ENCODE peak calls at places on chromosomes 16 and 17, in five cellular contexts. S, A, L, F and U are unnamed samples.

GRCh38 chr17:80862341-80862969 is 129.2 kb upstream of the CHMP6 start:
- DNase-seq in L (no peak), S (peak; percentile 52), A (no peak), F (no peak), U (no peak)

GRCh38 chr17:72151565-72152391 is 31.0 kb downstream of the SOX9 start:
- DNase-seq in S (peak; percentile 62), L (peak; percentile 51), F (peak; percentile 89), A (peak; percentile 66), U (peak; percentile 61)

GRCh38 chr17:73318861-73319260 is 7.1 kb upstream of the CDC42EP4 start:
- DNase-seq in A (peak; percentile 76), S (no peak), F (no peak), L (no peak), U (no peak)

GRCh38 chr17:444879-445454 is 92.4 kb upstream of the RPH3AL start:
- DNase-seq in F (no peak), S (no peak), L (no peak), A (no peak), U (no peak)

GRCh38 chr16:10988164-10988803 is 43.9 kb downstream of the CLEC16A start:
- DNase-seq in L (no peak), A (no peak), S (peak; percentile 57), F (no peak), U (no peak)

GRCh38 chr16:10868562-10869469 is 8.2 kb upstream of the CIITA start:
- DNase-seq in S (no peak), F (no peak), A (no peak), L (no peak), U (no peak)

GRCh38 chr16:56994311-56994710 is 5.0 kb downstream of the NLRC5 start:
- DNase-seq in S (no peak), A (no peak), F (no peak), L (no peak), U (no peak)

GRCh38 chr16:67236551-67237395 is 9.8 kb downstream of the TMEM208 start:
- DNase-seq in S (peak; percentile 90), A (peak; percentile 99), F (no peak), L (no peak), U (peak; percentile 67)

GRCh38 chr16:2963611-2964415 is at the start of gene KREMEN2:
- DNase-seq in A (peak; percentile 90), L (peak; percentile 64), S (peak; percentile 86), F (no peak), U (no peak)

DNA sequence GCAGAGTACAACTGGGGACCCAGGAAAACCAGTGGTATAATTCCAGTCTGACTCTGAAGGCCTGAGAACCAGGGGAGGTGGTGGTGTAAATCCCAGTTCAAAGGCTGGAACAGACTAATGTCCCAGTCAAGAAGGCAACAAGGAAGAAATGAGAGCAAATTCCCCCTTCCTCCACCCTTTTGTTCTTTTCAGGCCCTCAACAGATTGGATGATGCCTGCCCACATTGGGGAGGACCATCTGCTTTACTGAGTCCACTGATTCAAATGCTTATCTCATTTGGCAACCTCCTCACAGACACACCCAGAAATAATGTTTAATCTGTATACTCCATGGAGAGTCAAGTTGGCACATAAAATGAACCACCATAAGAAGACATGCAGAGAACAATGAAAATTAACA is 61.8 kb upstream of the CRYM start:
- DNase-seq in F (no peak), A (no peak), L (no peak), S (no peak), U (no peak)
- H3K4me3 ChIP-seq in F (no peak overlapping the region), A (no peak overlapping the region), L (no peak overlapping the region), S (no peak overlapping the region), U (no peak overlapping the region)

GRCh38 chr17:57985675-57985974 is 2.4 kb downstream of the VEZF1 start:
- DNase-seq in A (peak; percentile 48), L (no peak), S (no peak), F (no peak), U (peak; percentile 39)
- H3K4me3 ChIP-seq in A (peak overlapping the region; percentile 98), L (no peak overlapping the region), S (no peak overlapping the region), F (no peak overlapping the region), U (peak overlapping the region; percentile 26)

GRCh38 chr17:79842136-79842655 is 3.0 kb upstream of the CBX4 start:
- DNase-seq in F (no peak), A (no peak), S (peak; percentile 59), L (no peak), U (no peak)
- H3K4me3 ChIP-seq in F (peak overlapping the region; percentile 68), A (peak overlapping the region; percentile 53), S (peak overlapping the region; percentile 64), L (no peak overlapping the region), U (no peak overlapping the region)

GRCh38 chr17:77666881-77667395 is 291.6 kb upstream of the TNRC6C start:
- DNase-seq in A (no peak), L (no peak), S (no peak), F (no peak), U (no peak)
- H3K4me3 ChIP-seq in A (no peak overlapping the region), L (no peak overlapping the region), S (no peak overlapping the region), F (no peak overlapping the region), U (no peak overlapping the region)

DNA sequence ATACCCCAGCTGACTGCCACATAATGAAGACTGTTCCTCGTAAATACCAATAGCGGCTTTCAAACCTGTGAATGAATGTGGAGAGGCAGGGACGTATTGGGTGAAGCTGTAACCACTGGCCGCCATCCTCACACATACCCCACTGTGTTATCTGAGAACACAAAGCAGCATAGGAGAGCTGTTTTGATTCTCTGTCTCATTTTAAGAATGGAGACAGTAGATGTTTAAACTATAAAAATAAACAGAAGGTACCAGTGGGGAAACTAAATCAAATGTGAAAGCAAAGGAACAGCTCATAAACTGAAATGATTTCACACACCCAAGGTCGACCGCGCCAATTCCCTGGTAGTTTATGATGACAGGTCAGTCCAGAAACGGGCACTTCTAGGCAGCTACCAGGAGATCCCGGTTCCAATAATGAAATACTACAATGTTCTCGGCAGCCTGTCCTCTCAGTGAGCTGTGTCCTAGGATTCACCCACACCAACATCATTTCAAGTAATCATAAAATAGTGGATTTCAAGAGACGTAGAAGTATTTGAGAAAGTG is 109.7 kb downstream of the ADCY9 start:
- DNase-seq in S (no peak), L (no peak), A (no peak), F (no peak), U (no peak)
- H3K4me3 ChIP-seq in S (no peak overlapping the region), L (no peak overlapping the region), A (no peak overlapping the region), F (no peak overlapping the region), U (no peak overlapping the region)

GRCh38 chr17:62653002-62653830 is 25.7 kb downstream of the MRC2 start:
- DNase-seq in F (peak; percentile 78), A (peak; percentile 97), L (peak; percentile 77), S (peak; percentile 93), U (peak; percentile 68)
- H3K4me3 ChIP-seq in F (peak overlapping the region; percentile 55), A (peak overlapping the region; percentile 47), L (peak overlapping the region; percentile 70), S (peak overlapping the region; percentile 91), U (peak overlapping the region; percentile 35)

DNA sequence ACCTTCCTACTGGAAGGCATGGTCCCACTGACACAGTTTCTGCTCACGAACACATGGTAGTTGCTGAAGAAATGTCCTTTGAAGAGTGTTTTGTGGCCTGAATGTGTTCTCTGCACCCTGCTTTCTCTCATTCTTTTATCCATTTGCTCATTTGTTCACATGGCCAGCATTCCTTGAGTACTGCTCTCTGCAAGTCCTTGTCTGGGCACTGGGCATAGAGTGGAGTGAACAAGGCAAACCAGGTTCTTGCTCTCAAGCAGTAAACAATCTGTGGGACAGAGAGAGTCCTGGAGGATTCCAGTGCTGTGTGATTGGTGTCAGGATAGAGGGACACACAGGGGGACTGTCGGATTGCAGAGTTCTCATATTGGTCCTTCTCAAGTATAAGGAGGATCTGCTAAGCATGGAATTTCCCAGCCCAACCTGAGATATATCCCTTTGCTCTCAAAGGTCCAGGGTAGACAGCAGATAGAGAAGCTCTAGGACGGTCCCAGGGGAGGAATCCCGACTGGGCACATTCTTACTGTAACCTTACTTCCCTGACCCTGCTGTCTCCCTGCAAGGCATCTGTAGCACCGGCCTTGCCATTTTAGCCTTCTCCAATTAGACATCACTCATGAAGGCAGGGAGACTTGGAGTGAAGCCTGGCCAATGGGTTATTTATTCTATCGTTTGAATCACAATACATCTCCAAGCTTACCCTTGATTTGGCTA is 32.3 kb downstream of the ARL4D start:
- DNase-seq in A (no peak), F (no peak), L (no peak), S (no peak), U (no peak)
- H3K4me3 ChIP-seq in A (no peak overlapping the region), F (no peak overlapping the region), L (no peak overlapping the region), S (no peak overlapping the region), U (no peak overlapping the region)

GRCh38 chr17:75665981-75666380 is 973 bp downstream of the RECQL5 start:
- DNase-seq in F (no peak), S (no peak), L (no peak), A (no peak), U (no peak)
- H3K4me3 ChIP-seq in F (peak overlapping the region; percentile 97), S (peak overlapping the region; percentile 81), L (no peak overlapping the region), A (peak overlapping the region; percentile 97), U (peak overlapping the region; percentile 100)